ENCODE peak calls at places on chromosomes 11 and 22, in nine cellular contexts. One of them, this sample, is unnamed.

GRCh38 chr11:270451-271208 is 7.6 kb upstream of the NLRP6 start:
- DNase-seq in lower lobe of right lung: no peak
- DNase-seq in fibroblast of villous mesenchyme: no peak
- DNase-seq in fibroblast of the aortic adventitia: no peak
- DNase-seq in heart left ventricle: no peak
- DNase-seq in left lung: no peak
- DNase-seq in pancreas: no peak
- DNase-seq in astrocyte of the spinal cord: no peak
- DNase-seq in fibroblast of pulmonary artery: no peak
- DNase-seq in this sample: no peak

GRCh38 chr11:122758974-122759373 is 79.3 kb upstream of the CRTAM start:
- DNase-seq in lower lobe of right lung: no peak
- DNase-seq in fibroblast of villous mesenchyme: no peak
- DNase-seq in fibroblast of the aortic adventitia: peak
- DNase-seq in heart left ventricle: no peak
- DNase-seq in left lung: no peak
- DNase-seq in pancreas: no peak
- DNase-seq in astrocyte of the spinal cord: peak
- DNase-seq in fibroblast of pulmonary artery: peak
- DNase-seq in this sample: no peak

GRCh38 chr22:43540570-43540969 is 128.8 kb downstream of the MPPED1 start:
- DNase-seq in lower lobe of right lung: no peak
- DNase-seq in fibroblast of villous mesenchyme: no peak
- DNase-seq in fibroblast of the aortic adventitia: no peak
- DNase-seq in heart left ventricle: no peak
- DNase-seq in left lung: no peak
- DNase-seq in pancreas: no peak
- DNase-seq in astrocyte of the spinal cord: no peak
- DNase-seq in fibroblast of pulmonary artery: no peak
- DNase-seq in this sample: no peak

GRCh38 chr11:73412308-73412707 is 36.1 kb downstream of the RELT start:
- DNase-seq in lower lobe of right lung: no peak
- DNase-seq in fibroblast of villous mesenchyme: no peak
- DNase-seq in fibroblast of the aortic adventitia: no peak
- DNase-seq in heart left ventricle: no peak
- DNase-seq in left lung: no peak
- DNase-seq in pancreas: no peak
- DNase-seq in astrocyte of the spinal cord: peak
- DNase-seq in fibroblast of pulmonary artery: peak
- DNase-seq in this sample: no peak

GRCh38 chr11:2748061-2748813 is 48.4 kb upstream of the KCNQ1OT1 start:
- DNase-seq in lower lobe of right lung: peak
- DNase-seq in fibroblast of villous mesenchyme: no peak
- DNase-seq in fibroblast of the aortic adventitia: no peak
- DNase-seq in heart left ventricle: no peak
- DNase-seq in left lung: peak
- DNase-seq in pancreas: no peak
- DNase-seq in astrocyte of the spinal cord: no peak
- DNase-seq in fibroblast of pulmonary artery: no peak
- DNase-seq in this sample: peak

GRCh38 chr11:119634301-119634700 is 94.7 kb downstream of the NECTIN1 start:
- DNase-seq in lower lobe of right lung: no peak
- DNase-seq in fibroblast of villous mesenchyme: no peak
- DNase-seq in fibroblast of the aortic adventitia: no peak
- DNase-seq in heart left ventricle: no peak
- DNase-seq in left lung: peak
- DNase-seq in pancreas: no peak
- DNase-seq in astrocyte of the spinal cord: no peak
- DNase-seq in fibroblast of pulmonary artery: no peak
- DNase-seq in this sample: no peak

GRCh38 chr11:34825670-34826383 is 90.4 kb downstream of the APIP start:
- DNase-seq in lower lobe of right lung: peak
- DNase-seq in fibroblast of villous mesenchyme: no peak
- DNase-seq in fibroblast of the aortic adventitia: no peak
- DNase-seq in heart left ventricle: no peak
- DNase-seq in left lung: no peak
- DNase-seq in pancreas: peak
- DNase-seq in astrocyte of the spinal cord: no peak
- DNase-seq in fibroblast of pulmonary artery: no peak
- DNase-seq in this sample: no peak

GRCh38 chr11:47552086-47552580 is 799 bp downstream of the CELF1 start:
- DNase-seq in lower lobe of right lung: no peak
- DNase-seq in fibroblast of villous mesenchyme: peak
- DNase-seq in fibroblast of the aortic adventitia: peak
- DNase-seq in heart left ventricle: no peak
- DNase-seq in left lung: no peak
- DNase-seq in pancreas: peak
- DNase-seq in astrocyte of the spinal cord: peak
- DNase-seq in fibroblast of pulmonary artery: peak
- DNase-seq in this sample: no peak

GRCh38 chr22:44369241-44369652 is 56.5 kb upstream of the SHISAL1 start:
- DNase-seq in lower lobe of right lung: peak
- DNase-seq in fibroblast of villous mesenchyme: no peak
- DNase-seq in fibroblast of the aortic adventitia: no peak
- DNase-seq in heart left ventricle: no peak
- DNase-seq in left lung: peak
- DNase-seq in pancreas: no peak
- DNase-seq in astrocyte of the spinal cord: no peak
- DNase-seq in fibroblast of pulmonary artery: no peak
- DNase-seq in this sample: peak

GRCh38 chr11:32870676-32871075 is 21.9 kb upstream of the QSER1 start:
- DNase-seq in lower lobe of right lung: no peak
- DNase-seq in fibroblast of villous mesenchyme: no peak
- DNase-seq in fibroblast of the aortic adventitia: no peak
- DNase-seq in heart left ventricle: no peak
- DNase-seq in left lung: no peak
- DNase-seq in pancreas: no peak
- DNase-seq in astrocyte of the spinal cord: no peak
- DNase-seq in fibroblast of pulmonary artery: peak
- DNase-seq in this sample: no peak

GRCh38 chr22:30296324-30296723 is 7.0 kb upstream of the CASTOR1 start:
- DNase-seq in lower lobe of right lung: no peak
- DNase-seq in fibroblast of villous mesenchyme: no peak
- DNase-seq in fibroblast of the aortic adventitia: no peak
- DNase-seq in heart left ventricle: no peak
- DNase-seq in left lung: no peak
- DNase-seq in pancreas: no peak
- DNase-seq in astrocyte of the spinal cord: no peak
- DNase-seq in fibroblast of pulmonary artery: no peak
- DNase-seq in this sample: no peak

GRCh38 chr11:66048525-66049313 is at the start of gene GAL3ST3:
- DNase-seq in lower lobe of right lung: no peak
- DNase-seq in fibroblast of villous mesenchyme: no peak
- DNase-seq in fibroblast of the aortic adventitia: no peak
- DNase-seq in heart left ventricle: no peak
- DNase-seq in left lung: no peak
- DNase-seq in pancreas: no peak
- DNase-seq in astrocyte of the spinal cord: no peak
- DNase-seq in fibroblast of pulmonary artery: no peak
- DNase-seq in this sample: peak

GRCh38 chr22:31192513-31192912 is 19.6 kb upstream of the LIMK2 start:
- DNase-seq in lower lobe of right lung: no peak
- DNase-seq in fibroblast of villous mesenchyme: peak
- DNase-seq in fibroblast of the aortic adventitia: peak
- DNase-seq in heart left ventricle: no peak
- DNase-seq in left lung: no peak
- DNase-seq in pancreas: no peak
- DNase-seq in astrocyte of the spinal cord: peak
- DNase-seq in fibroblast of pulmonary artery: peak
- DNase-seq in this sample: no peak

GRCh38 chr11:20564811-20565210 is 34.6 kb upstream of the SLC6A5 start:
- DNase-seq in lower lobe of right lung: no peak
- DNase-seq in fibroblast of villous mesenchyme: no peak
- DNase-seq in fibroblast of the aortic adventitia: no peak
- DNase-seq in heart left ventricle: no peak
- DNase-seq in left lung: no peak
- DNase-seq in pancreas: no peak
- DNase-seq in astrocyte of the spinal cord: no peak
- DNase-seq in fibroblast of pulmonary artery: no peak
- DNase-seq in this sample: no peak

GRCh38 chr11:32109138-32109537 is 18.3 kb downstream of the RCN1 start:
- DNase-seq in lower lobe of right lung: no peak
- DNase-seq in fibroblast of villous mesenchyme: peak
- DNase-seq in fibroblast of the aortic adventitia: no peak
- DNase-seq in heart left ventricle: no peak
- DNase-seq in left lung: no peak
- DNase-seq in pancreas: no peak
- DNase-seq in astrocyte of the spinal cord: peak
- DNase-seq in fibroblast of pulmonary artery: no peak
- DNase-seq in this sample: no peak

GRCh38 chr11:87374206-87374793 is 336.6 kb downstream of the TMEM135 start:
- DNase-seq in lower lobe of right lung: no peak
- DNase-seq in fibroblast of villous mesenchyme: no peak
- DNase-seq in fibroblast of the aortic adventitia: peak
- DNase-seq in heart left ventricle: no peak
- DNase-seq in left lung: no peak
- DNase-seq in pancreas: no peak
- DNase-seq in astrocyte of the spinal cord: no peak
- DNase-seq in fibroblast of pulmonary artery: no peak
- DNase-seq in this sample: no peak

GRCh38 chr11:94655291-94655690 is 88.1 kb downstream of the PIWIL4 start:
- DNase-seq in lower lobe of right lung: no peak
- DNase-seq in fibroblast of villous mesenchyme: no peak
- DNase-seq in fibroblast of the aortic adventitia: no peak
- DNase-seq in heart left ventricle: no peak
- DNase-seq in left lung: no peak
- DNase-seq in pancreas: no peak
- DNase-seq in astrocyte of the spinal cord: no peak
- DNase-seq in fibroblast of pulmonary artery: no peak
- DNase-seq in this sample: no peak

GRCh38 chr11:77027275-77027674 is 6.9 kb upstream of the B3GNT6 start:
- DNase-seq in lower lobe of right lung: no peak
- DNase-seq in fibroblast of villous mesenchyme: no peak
- DNase-seq in fibroblast of the aortic adventitia: peak
- DNase-seq in heart left ventricle: no peak
- DNase-seq in left lung: no peak
- DNase-seq in pancreas: no peak
- DNase-seq in astrocyte of the spinal cord: peak
- DNase-seq in fibroblast of pulmonary artery: no peak
- DNase-seq in this sample: no peak

GRCh38 chr11:61900251-61900650 is 8.9 kb upstream of the FADS3 start:
- DNase-seq in lower lobe of right lung: no peak
- DNase-seq in fibroblast of villous mesenchyme: no peak
- DNase-seq in fibroblast of the aortic adventitia: no peak
- DNase-seq in heart left ventricle: no peak
- DNase-seq in left lung: no peak
- DNase-seq in pancreas: no peak
- DNase-seq in astrocyte of the spinal cord: no peak
- DNase-seq in fibroblast of pulmonary artery: no peak
- DNase-seq in this sample: no peak
- TF ChIP-seq CTCF in lower lobe of right lung: no peak
- TF ChIP-seq CTCF in fibroblast of villous mesenchyme: no peak
- TF ChIP-seq CTCF in fibroblast of the aortic adventitia: no peak
- TF ChIP-seq CTCF in heart left ventricle: no peak
- TF ChIP-seq CTCF in left lung: no peak
- TF ChIP-seq CTCF in pancreas: no peak
- TF ChIP-seq CTCF in astrocyte of the spinal cord: no peak
- TF ChIP-seq CTCF in fibroblast of pulmonary artery: no peak
- TF ChIP-seq CTCF in this sample: no peak

DNA sequence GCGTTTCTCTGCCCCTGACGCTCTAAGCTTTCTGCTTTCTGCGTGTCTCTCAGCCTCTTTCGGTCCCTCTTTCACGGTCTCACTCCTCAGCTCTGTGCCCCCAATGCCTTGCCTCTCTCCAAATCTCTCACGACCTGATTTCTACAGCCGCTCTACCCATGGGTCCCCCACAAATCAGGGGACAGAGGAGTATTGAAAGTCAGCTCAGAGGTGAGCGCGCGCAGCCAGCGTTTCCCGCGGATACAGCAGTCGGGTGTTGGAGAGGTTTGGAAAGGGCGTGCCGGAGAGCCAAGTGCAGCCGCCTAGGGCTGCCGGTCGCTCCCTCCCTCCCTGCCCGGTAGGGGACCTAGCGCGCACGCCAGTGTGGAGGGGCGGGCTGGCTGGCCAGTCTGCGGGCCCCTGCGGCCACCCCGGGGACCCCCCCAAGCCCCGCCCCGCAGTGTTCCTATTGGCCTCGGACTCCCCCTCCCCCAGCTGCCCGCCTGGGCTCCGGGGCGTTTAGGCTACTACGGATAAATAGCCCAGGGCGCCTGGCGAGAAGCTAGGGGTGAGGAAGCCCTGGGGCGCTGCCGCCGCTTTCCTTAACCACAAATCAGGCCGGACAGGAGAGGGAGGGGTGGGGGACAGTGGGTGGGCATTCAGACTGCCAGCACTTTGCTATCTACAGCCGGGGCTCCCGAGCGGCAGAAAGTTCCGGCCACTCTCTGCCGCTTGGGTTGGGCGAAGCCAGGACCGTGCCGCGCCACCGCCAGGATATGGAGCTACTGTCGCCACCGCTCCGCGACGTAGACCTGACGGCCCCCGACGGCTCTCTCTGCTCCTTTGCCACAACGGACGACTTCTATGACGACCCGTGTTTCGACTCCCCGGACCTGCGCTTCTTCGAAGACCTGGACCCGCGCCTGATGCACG is at the start of gene MYOD1:
- DNase-seq in lower lobe of right lung: no peak
- DNase-seq in fibroblast of villous mesenchyme: no peak
- DNase-seq in fibroblast of the aortic adventitia: no peak
- DNase-seq in heart left ventricle: no peak
- DNase-seq in left lung: no peak
- DNase-seq in pancreas: no peak
- DNase-seq in astrocyte of the spinal cord: peak
- DNase-seq in fibroblast of pulmonary artery: no peak
- DNase-seq in this sample: no peak
- TF ChIP-seq CTCF in lower lobe of right lung: no peak
- TF ChIP-seq CTCF in fibroblast of villous mesenchyme: no peak
- TF ChIP-seq CTCF in fibroblast of the aortic adventitia: no peak
- TF ChIP-seq CTCF in heart left ventricle: no peak
- TF ChIP-seq CTCF in left lung: no peak
- TF ChIP-seq CTCF in pancreas: no peak
- TF ChIP-seq CTCF in astrocyte of the spinal cord: no peak
- TF ChIP-seq CTCF in fibroblast of pulmonary artery: no peak
- TF ChIP-seq CTCF in this sample: no peak

DNA sequence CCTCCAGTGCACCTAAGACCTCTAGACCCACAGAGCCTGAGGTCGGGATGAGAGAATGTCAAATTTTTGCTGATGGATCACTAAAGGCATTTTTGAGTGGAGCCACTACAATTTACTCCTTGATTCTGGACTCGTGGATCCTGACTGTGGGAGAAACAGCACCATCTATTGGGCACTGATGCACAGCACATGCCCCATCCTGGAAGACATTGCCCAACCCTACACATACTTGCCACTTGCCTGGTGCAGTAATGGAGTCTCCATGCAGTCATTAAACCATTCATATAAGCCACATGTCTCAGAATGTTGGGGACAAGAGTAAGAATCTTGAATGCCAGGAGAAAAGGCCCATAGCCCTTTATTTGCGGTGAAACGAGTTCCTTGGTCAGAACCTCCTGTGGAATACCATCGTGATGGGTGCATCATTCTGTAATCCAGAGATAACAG is 103.9 kb downstream of the GGTLC2 start:
- DNase-seq in lower lobe of right lung: no peak
- DNase-seq in fibroblast of villous mesenchyme: peak
- DNase-seq in fibroblast of the aortic adventitia: peak
- DNase-seq in heart left ventricle: no peak
- DNase-seq in left lung: no peak
- DNase-seq in pancreas: no peak
- DNase-seq in astrocyte of the spinal cord: peak
- DNase-seq in fibroblast of pulmonary artery: peak
- DNase-seq in this sample: no peak
- TF ChIP-seq CTCF in lower lobe of right lung: peak
- TF ChIP-seq CTCF in fibroblast of villous mesenchyme: peak
- TF ChIP-seq CTCF in fibroblast of the aortic adventitia: peak
- TF ChIP-seq CTCF in heart left ventricle: peak
- TF ChIP-seq CTCF in left lung: peak
- TF ChIP-seq CTCF in pancreas: peak
- TF ChIP-seq CTCF in astrocyte of the spinal cord: peak
- TF ChIP-seq CTCF in fibroblast of pulmonary artery: peak
- TF ChIP-seq CTCF in this sample: peak

GRCh38 chr11:120953230-120953558 is 70.7 kb upstream of the TBCEL start:
- DNase-seq in lower lobe of right lung: no peak
- DNase-seq in fibroblast of villous mesenchyme: no peak
- DNase-seq in fibroblast of the aortic adventitia: no peak
- DNase-seq in heart left ventricle: no peak
- DNase-seq in left lung: no peak
- DNase-seq in pancreas: no peak
- DNase-seq in astrocyte of the spinal cord: no peak
- DNase-seq in fibroblast of pulmonary artery: no peak
- DNase-seq in this sample: no peak
- TF ChIP-seq CTCF in lower lobe of right lung: no peak
- TF ChIP-seq CTCF in fibroblast of villous mesenchyme: no peak
- TF ChIP-seq CTCF in fibroblast of the aortic adventitia: no peak
- TF ChIP-seq CTCF in heart left ventricle: no peak
- TF ChIP-seq CTCF in left lung: no peak
- TF ChIP-seq CTCF in pancreas: no peak
- TF ChIP-seq CTCF in astrocyte of the spinal cord: no peak
- TF ChIP-seq CTCF in fibroblast of pulmonary artery: no peak
- TF ChIP-seq CTCF in this sample: no peak